ENCODE peak calls at places on chromosomes 6 and 20, in ten cellular contexts. One of them, this sample, is unnamed.

GRCh38 chr6:50062051-50062450 is 12.3 kb upstream of the DEFB112 start:
- DNase-seq in right lobe of liver: no peak
- DNase-seq in mucosa of descending colon: no peak
- DNase-seq in spleen: no peak
- DNase-seq in A549: no peak
- DNase-seq in BJ: no peak
- DNase-seq in HFFc6: no peak
- DNase-seq in heart right ventricle: no peak
- DNase-seq in Peyer's patch: no peak
- DNase-seq in psoas muscle: no peak
- DNase-seq in this sample: peak; percentile 15

GRCh38 chr20:53677447-53678314 is 84.0 kb upstream of the ZNF217 start:
- DNase-seq in A549: peak; percentile 36
- DNase-seq in psoas muscle: no peak
- DNase-seq in BJ: no peak
- DNase-seq in heart right ventricle: no peak
- DNase-seq in spleen: no peak
- DNase-seq in HFFc6: no peak
- DNase-seq in right lobe of liver: peak; percentile 64
- DNase-seq in mucosa of descending colon: no peak
- DNase-seq in Peyer's patch: peak; percentile 80
- DNase-seq in this sample: no peak

GRCh38 chr20:48787861-48788375 is 39.9 kb downstream of the PREX1 start:
- DNase-seq in spleen: peak; percentile 42
- DNase-seq in psoas muscle: no peak
- DNase-seq in mucosa of descending colon: no peak
- DNase-seq in A549: peak; percentile 29
- DNase-seq in right lobe of liver: no peak
- DNase-seq in HFFc6: peak; percentile 36
- DNase-seq in Peyer's patch: no peak
- DNase-seq in heart right ventricle: no peak
- DNase-seq in BJ: peak; percentile 37
- DNase-seq in this sample: peak; percentile 79

GRCh38 chr6:44071670-44072451 is 55.4 kb downstream of the MRPL14 start:
- DNase-seq in spleen: no peak
- DNase-seq in heart right ventricle: no peak
- DNase-seq in right lobe of liver: no peak
- DNase-seq in BJ: peak; percentile 82
- DNase-seq in HFFc6: peak; percentile 89
- DNase-seq in Peyer's patch: no peak
- DNase-seq in mucosa of descending colon: no peak
- DNase-seq in psoas muscle: no peak
- DNase-seq in A549: no peak
- DNase-seq in this sample: no peak

GRCh38 chr6:146914563-146915483 is 289.4 kb upstream of the STXBP5 start:
- DNase-seq in right lobe of liver: no peak
- DNase-seq in HFFc6: peak; percentile 98
- DNase-seq in psoas muscle: peak; percentile 28
- DNase-seq in A549: peak; percentile 44
- DNase-seq in BJ: peak; percentile 95
- DNase-seq in heart right ventricle: no peak
- DNase-seq in mucosa of descending colon: no peak
- DNase-seq in Peyer's patch: no peak
- DNase-seq in spleen: no peak
- DNase-seq in this sample: no peak

GRCh38 chr20:51481311-51481997 is 61.1 kb downstream of the NFATC2 start:
- DNase-seq in heart right ventricle: no peak
- DNase-seq in Peyer's patch: no peak
- DNase-seq in BJ: no peak
- DNase-seq in mucosa of descending colon: no peak
- DNase-seq in psoas muscle: no peak
- DNase-seq in right lobe of liver: no peak
- DNase-seq in spleen: peak; percentile 78
- DNase-seq in A549: no peak
- DNase-seq in HFFc6: no peak
- DNase-seq in this sample: peak; percentile 71

GRCh38 chr6:74879234-74879633 is 326.6 kb downstream of the COL12A1 start:
- DNase-seq in mucosa of descending colon: no peak
- DNase-seq in BJ: peak; percentile 85
- DNase-seq in spleen: no peak
- DNase-seq in heart right ventricle: no peak
- DNase-seq in psoas muscle: no peak
- DNase-seq in Peyer's patch: no peak
- DNase-seq in right lobe of liver: no peak
- DNase-seq in HFFc6: peak; percentile 63
- DNase-seq in A549: no peak
- DNase-seq in this sample: no peak

GRCh38 chr6:124203106-124203811 is 399.6 kb downstream of the NKAIN2 start:
- DNase-seq in right lobe of liver: no peak
- DNase-seq in Peyer's patch: no peak
- DNase-seq in mucosa of descending colon: no peak
- DNase-seq in BJ: no peak
- DNase-seq in spleen: no peak
- DNase-seq in psoas muscle: no peak
- DNase-seq in A549: no peak
- DNase-seq in HFFc6: no peak
- DNase-seq in heart right ventricle: no peak
- DNase-seq in this sample: no peak

GRCh38 chr6:67361264-67361663 is 1273.8 kb upstream of the ADGRB3 start:
- DNase-seq in A549: no peak
- DNase-seq in BJ: no peak
- DNase-seq in psoas muscle: no peak
- DNase-seq in Peyer's patch: no peak
- DNase-seq in right lobe of liver: no peak
- DNase-seq in mucosa of descending colon: no peak
- DNase-seq in spleen: no peak
- DNase-seq in HFFc6: no peak
- DNase-seq in heart right ventricle: no peak
- DNase-seq in this sample: no peak

GRCh38 chr6:23561732-23562131 is 564.3 kb upstream of the NRSN1 start:
- DNase-seq in A549: no peak
- DNase-seq in BJ: no peak
- DNase-seq in mucosa of descending colon: no peak
- DNase-seq in spleen: no peak
- DNase-seq in HFFc6: no peak
- DNase-seq in Peyer's patch: no peak
- DNase-seq in heart right ventricle: no peak
- DNase-seq in right lobe of liver: no peak
- DNase-seq in psoas muscle: no peak
- DNase-seq in this sample: no peak

GRCh38 chr6:7201732-7202541 is 94.2 kb downstream of the RREB1 start:
- DNase-seq in right lobe of liver: peak; percentile 63
- DNase-seq in HFFc6: no peak
- DNase-seq in psoas muscle: peak; percentile 37
- DNase-seq in Peyer's patch: peak; percentile 86
- DNase-seq in A549: no peak
- DNase-seq in spleen: peak; percentile 93
- DNase-seq in mucosa of descending colon: peak; percentile 72
- DNase-seq in heart right ventricle: peak; percentile 53
- DNase-seq in BJ: no peak
- DNase-seq in this sample: peak; percentile 84

GRCh38 chr6:75691012-75691411 is 58.0 kb upstream of the MYO6 start:
- DNase-seq in HFFc6: no peak
- DNase-seq in mucosa of descending colon: no peak
- DNase-seq in right lobe of liver: no peak
- DNase-seq in spleen: no peak
- DNase-seq in Peyer's patch: no peak
- DNase-seq in A549: no peak
- DNase-seq in psoas muscle: no peak
- DNase-seq in BJ: no peak
- DNase-seq in heart right ventricle: no peak
- DNase-seq in this sample: no peak

GRCh38 chr20:20459726-20460125 is 91.8 kb downstream of the INSM1 start:
- DNase-seq in BJ: no peak
- DNase-seq in spleen: no peak
- DNase-seq in heart right ventricle: no peak
- DNase-seq in Peyer's patch: no peak
- DNase-seq in HFFc6: no peak
- DNase-seq in mucosa of descending colon: no peak
- DNase-seq in right lobe of liver: no peak
- DNase-seq in A549: no peak
- DNase-seq in psoas muscle: no peak
- DNase-seq in this sample: no peak

GRCh38 chr6:125904871-125905270 is 51.7 kb upstream of the HINT3 start:
- DNase-seq in heart right ventricle: no peak
- DNase-seq in A549: no peak
- DNase-seq in HFFc6: peak; percentile 70
- DNase-seq in right lobe of liver: no peak
- DNase-seq in mucosa of descending colon: no peak
- DNase-seq in BJ: no peak
- DNase-seq in Peyer's patch: no peak
- DNase-seq in psoas muscle: no peak
- DNase-seq in spleen: no peak
- DNase-seq in this sample: peak; percentile 81

GRCh38 chr20:39857188-39857587 is 831.8 kb downstream of the MAFB start:
- DNase-seq in A549: no peak
- DNase-seq in HFFc6: no peak
- DNase-seq in BJ: no peak
- DNase-seq in spleen: no peak
- DNase-seq in mucosa of descending colon: no peak
- DNase-seq in heart right ventricle: no peak
- DNase-seq in psoas muscle: no peak
- DNase-seq in Peyer's patch: no peak
- DNase-seq in right lobe of liver: no peak
- DNase-seq in this sample: no peak

DNA sequence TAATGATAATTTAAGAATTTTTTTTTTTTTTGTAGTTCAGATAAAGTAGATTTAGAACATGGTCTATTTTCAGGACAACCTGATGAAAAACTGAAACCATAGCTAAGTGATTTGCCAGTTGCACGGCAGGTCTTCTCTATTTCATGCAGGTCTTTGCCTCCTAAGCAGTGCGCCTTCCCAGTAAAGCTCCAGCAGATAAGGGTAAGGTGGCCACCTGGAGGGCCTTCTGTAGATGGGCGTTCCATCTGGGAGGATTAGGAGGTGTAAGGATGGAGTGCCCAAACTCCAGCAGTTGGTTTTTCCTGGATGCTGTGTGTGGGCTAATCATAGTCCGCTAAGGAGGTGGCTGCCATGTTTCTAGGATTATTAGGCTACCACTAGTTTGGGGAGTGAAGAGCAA is 107.1 kb downstream of the ARID1B start:
- DNase-seq in psoas muscle: no peak
- DNase-seq in mucosa of descending colon: no peak
- DNase-seq in HFFc6: no peak
- DNase-seq in right lobe of liver: no peak
- DNase-seq in Peyer's patch: no peak
- DNase-seq in A549: no peak
- DNase-seq in heart right ventricle: no peak
- DNase-seq in BJ: no peak
- DNase-seq in spleen: no peak
- DNase-seq in this sample: no peak
- TF ChIP-seq CTCF in psoas muscle: no peak
- TF ChIP-seq CTCF in mucosa of descending colon: no peak
- TF ChIP-seq CTCF in HFFc6: no peak
- TF ChIP-seq CTCF in right lobe of liver: no peak
- TF ChIP-seq CTCF in Peyer's patch: no peak
- TF ChIP-seq CTCF in A549: no peak
- TF ChIP-seq CTCF in heart right ventricle: no peak
- TF ChIP-seq CTCF in BJ: no peak
- TF ChIP-seq CTCF in spleen: no peak
- TF ChIP-seq CTCF in this sample: no peak

GRCh38 chr20:2470432-2471193 is at the start of gene SNRPB:
- DNase-seq in psoas muscle: peak; percentile 95
- DNase-seq in spleen: peak; percentile 99
- DNase-seq in BJ: peak; percentile 93
- DNase-seq in Peyer's patch: peak; percentile 99
- DNase-seq in right lobe of liver: peak; percentile 97
- DNase-seq in heart right ventricle: peak; percentile 94
- DNase-seq in HFFc6: peak; percentile 98
- DNase-seq in A549: peak; percentile 99
- DNase-seq in mucosa of descending colon: peak; percentile 98
- DNase-seq in this sample: peak; percentile 99
- TF ChIP-seq CTCF in psoas muscle: no peak
- TF ChIP-seq CTCF in spleen: no peak
- TF ChIP-seq CTCF in BJ: no peak
- TF ChIP-seq CTCF in Peyer's patch: no peak
- TF ChIP-seq CTCF in right lobe of liver: no peak
- TF ChIP-seq CTCF in heart right ventricle: no peak
- TF ChIP-seq CTCF in HFFc6: no peak
- TF ChIP-seq CTCF in A549: no peak
- TF ChIP-seq CTCF in mucosa of descending colon: no peak
- TF ChIP-seq CTCF in this sample: no peak

GRCh38 chr6:111724505-111724904 is 118.8 kb upstream of the TRAF3IP2 start:
- DNase-seq in A549: no peak
- DNase-seq in HFFc6: no peak
- DNase-seq in right lobe of liver: no peak
- DNase-seq in mucosa of descending colon: no peak
- DNase-seq in heart right ventricle: no peak
- DNase-seq in spleen: no peak
- DNase-seq in psoas muscle: no peak
- DNase-seq in Peyer's patch: no peak
- DNase-seq in BJ: no peak
- DNase-seq in this sample: peak; percentile 88

GRCh38 chr6:111730835-111731234 is 125.2 kb upstream of the TRAF3IP2 start:
- DNase-seq in HFFc6: no peak
- DNase-seq in mucosa of descending colon: no peak
- DNase-seq in heart right ventricle: peak; percentile 58
- DNase-seq in Peyer's patch: no peak
- DNase-seq in psoas muscle: no peak
- DNase-seq in spleen: no peak
- DNase-seq in BJ: no peak
- DNase-seq in A549: no peak
- DNase-seq in right lobe of liver: peak; percentile 67
- DNase-seq in this sample: no peak

GRCh38 chr6:111725446-111726112 is 119.9 kb upstream of the TRAF3IP2 start:
- DNase-seq in HFFc6: peak; percentile 25
- DNase-seq in BJ: no peak
- DNase-seq in psoas muscle: peak; percentile 33
- DNase-seq in heart right ventricle: no peak
- DNase-seq in right lobe of liver: no peak
- DNase-seq in A549: no peak
- DNase-seq in spleen: no peak
- DNase-seq in mucosa of descending colon: no peak
- DNase-seq in Peyer's patch: no peak
- DNase-seq in this sample: no peak

GRCh38 chr6:111727041-111727440 is 121.4 kb upstream of the TRAF3IP2 start:
- DNase-seq in right lobe of liver: no peak
- DNase-seq in psoas muscle: no peak
- DNase-seq in HFFc6: peak; percentile 68
- DNase-seq in A549: no peak
- DNase-seq in BJ: no peak
- DNase-seq in spleen: no peak
- DNase-seq in mucosa of descending colon: no peak
- DNase-seq in Peyer's patch: no peak
- DNase-seq in heart right ventricle: no peak
- DNase-seq in this sample: no peak

GRCh38 chr6:111727798-111728197 is 122.1 kb upstream of the TRAF3IP2 start:
- DNase-seq in mucosa of descending colon: no peak
- DNase-seq in BJ: no peak
- DNase-seq in spleen: no peak
- DNase-seq in psoas muscle: no peak
- DNase-seq in HFFc6: no peak
- DNase-seq in A549: no peak
- DNase-seq in right lobe of liver: no peak
- DNase-seq in Peyer's patch: no peak
- DNase-seq in heart right ventricle: no peak
- DNase-seq in this sample: no peak
- TF ChIP-seq CTCF in mucosa of descending colon: no peak
- TF ChIP-seq CTCF in BJ: no peak
- TF ChIP-seq CTCF in spleen: no peak
- TF ChIP-seq CTCF in psoas muscle: no peak
- TF ChIP-seq CTCF in HFFc6: peak; percentile 68
- TF ChIP-seq CTCF in A549: no peak
- TF ChIP-seq CTCF in right lobe of liver: peak; percentile 19
- TF ChIP-seq CTCF in Peyer's patch: peak; percentile 12
- TF ChIP-seq CTCF in heart right ventricle: no peak
- TF ChIP-seq CTCF in this sample: peak; percentile 13

GRCh38 chr20:9215539-9215938 is 146.7 kb downstream of the PLCB4 start:
- DNase-seq in heart right ventricle: no peak
- DNase-seq in mucosa of descending colon: no peak
- DNase-seq in BJ: no peak
- DNase-seq in spleen: no peak
- DNase-seq in HFFc6: no peak
- DNase-seq in psoas muscle: no peak
- DNase-seq in Peyer's patch: no peak
- DNase-seq in A549: no peak
- DNase-seq in right lobe of liver: no peak
- DNase-seq in this sample: peak; percentile 11
- TF ChIP-seq CTCF in heart right ventricle: no peak
- TF ChIP-seq CTCF in mucosa of descending colon: no peak
- TF ChIP-seq CTCF in BJ: peak; percentile 37
- TF ChIP-seq CTCF in spleen: no peak
- TF ChIP-seq CTCF in HFFc6: peak; percentile 72
- TF ChIP-seq CTCF in psoas muscle: peak; percentile 29
- TF ChIP-seq CTCF in Peyer's patch: no peak
- TF ChIP-seq CTCF in A549: peak; percentile 55
- TF ChIP-seq CTCF in right lobe of liver: peak; percentile 30
- TF ChIP-seq CTCF in this sample: peak; percentile 39

This sample was measured in GM12865.